ENCODE peak calls at places on chromosomes 1 and 21, in ten cellular contexts. O is CD4-positive, CD25-positive, alpha-beta regulatory T cell; V is activated CD4-positive, alpha-beta T cell treated with anti-CD3 and anti-CD28 coated beads for 48 hours; A is left cardiac atrium; T is AG04450; G is activated CD4-positive, alpha-beta memory T cell treated with anti-CD3 and anti-CD28 coated beads for 36 hours; J is cardiac fibroblast; W is stimulated activated CD4-positive, alpha-beta T cell treated with anti-CD3 and anti-CD28 coated beads, Interleukin-4, amount 100 ng/mL, for 24 hours; C is left colon; U is activated gamma-delta T cell treated with Interleukin-2 at 50 U/mL for 16 hours. N is an unnamed sample.
A peak's percentile ranks its signal among the peaks of the same experiment; 100 is the strongest.

GRCh38 chr1:67645495-67646144 is 39.4 kb upstream of the GADD45A start:
- DNase-seq in A (peak; percentile 79), T (no peak), W (no peak), G (no peak), U (no peak), O (no peak), C (peak; percentile 53), V (no peak), J (peak; percentile 89), N (no peak)

GRCh38 chr1:206941766-206942418 is 4.4 kb downstream of the PIGR start:
- DNase-seq in T (no peak), U (no peak), C (peak; percentile 70), V (no peak), O (no peak), A (no peak), W (no peak), G (no peak), J (peak; percentile 10), N (no peak)

GRCh38 chr1:26094677-26095383 is 16.8 kb upstream of the PDIK1L start:
- DNase-seq in G (no peak), J (peak; percentile 80), V (no peak), C (no peak), W (no peak), A (peak; percentile 79), U (no peak), O (no peak), T (no peak), N (peak; percentile 51)

GRCh38 chr21:34358866-34359265 is 4.9 kb upstream of the KCNE2 start:
- DNase-seq in G (no peak), U (no peak), T (no peak), V (no peak), J (no peak), C (no peak), W (no peak), A (no peak), O (no peak), N (no peak)

GRCh38 chr1:183288583-183288982 is 102.5 kb downstream of the LAMC2 start:
- DNase-seq in J (no peak), W (no peak), O (no peak), U (no peak), C (no peak), V (no peak), G (no peak), T (no peak), A (no peak), N (no peak)

GRCh38 chr1:47876587-47876963 is 120.6 kb downstream of the TRABD2B start:
- DNase-seq in A (no peak), U (no peak), W (no peak), V (no peak), T (no peak), C (no peak), G (no peak), O (no peak), J (no peak), N (no peak)

GRCh38 chr1:226820935-226821718 is 49.3 kb upstream of the PSEN2 start:
- DNase-seq in C (peak; percentile 40), G (no peak), W (no peak), A (peak; percentile 85), V (no peak), J (peak; percentile 94), T (peak; percentile 96), U (no peak), O (no peak), N (no peak)

GRCh38 chr1:230578621-230579020 is 63.7 kb upstream of the COG2 start:
- DNase-seq in G (no peak), A (no peak), C (no peak), J (no peak), T (no peak), U (no peak), O (no peak), V (no peak), W (no peak), N (no peak)

GRCh38 chr21:25895565-25896205 is 160.9 kb downstream of the GABPA start:
- DNase-seq in C (no peak), T (no peak), O (peak; percentile 27), V (peak; percentile 14), U (no peak), W (peak; percentile 8), G (peak; percentile 17), J (peak; percentile 59), A (no peak), N (no peak)

GRCh38 chr1:235885654-235886238 is 19.0 kb upstream of the LYST start:
- DNase-seq in O (no peak), T (no peak), W (no peak), J (no peak), V (no peak), C (no peak), G (no peak), A (no peak), U (no peak), N (no peak)

GRCh38 chr1:152519876-152520275 is 5.6 kb downstream of the CRCT1 start:
- DNase-seq in T (no peak), V (no peak), C (no peak), U (no peak), A (no peak), O (no peak), W (no peak), J (no peak), G (no peak), N (no peak)

GRCh38 chr1:172699111-172699510 is 40.2 kb downstream of the FASLG start:
- DNase-seq in T (no peak), V (peak; percentile 82), J (peak; percentile 56), W (peak; percentile 79), C (peak; percentile 16), U (peak; percentile 73), G (peak; percentile 86), O (peak; percentile 88), A (no peak), N (no peak)

GRCh38 chr1:90720137-90720636 is 3.1 kb upstream of the BARHL2 start:
- DNase-seq in V (no peak), C (no peak), W (no peak), T (no peak), U (no peak), A (no peak), J (no peak), O (no peak), G (no peak), N (no peak)

GRCh38 chr1:184583837-184584236 is 170.8 kb downstream of the EDEM3 start:
- DNase-seq in U (no peak), C (no peak), A (no peak), W (no peak), J (no peak), O (no peak), G (no peak), T (no peak), V (no peak), N (no peak)

GRCh38 chr1:201509601-201510374 is 2.9 kb upstream of the CSRP1 start:
- DNase-seq in T (no peak), C (no peak), G (no peak), J (no peak), V (no peak), W (no peak), U (no peak), A (no peak), O (no peak), N (no peak)

GRCh38 chr1:14925336-14926136 is 228.0 kb upstream of the TMEM51 start:
- DNase-seq in U (no peak), C (no peak), O (no peak), V (no peak), W (no peak), T (no peak), G (no peak), J (no peak), A (no peak), N (no peak)

GRCh38 chr1:225944387-225944786 is 3.4 kb upstream of the LEFTY2 start:
- DNase-seq in W (no peak), C (no peak), T (no peak), J (no peak), O (no peak), G (no peak), A (no peak), U (no peak), V (no peak), N (no peak)